ENCODE peak calls at places on chromosomes 1 and 21, in four cellular contexts. R, I, E and B are unnamed samples. For H3K27me3 and H3K4me1, the result is how much of the 10 kb centered on the place peaks cover.

GRCh38 chr1:11158720-11159321 is 30.3 kb upstream of the ANGPTL7 start:
- DNase-seq in R (no peak), I (peak), E (no peak), B (peak)

GRCh38 chr1:84758968-84759491 is 68.8 kb upstream of the SSX2IP start:
- DNase-seq in R (no peak), I (peak), E (peak), B (no peak)

GRCh38 chr1:205042911-205043806 is at the start of gene CNTN2:
- DNase-seq in R (no peak), I (no peak), E (no peak), B (no peak)

GRCh38 chr1:179954494-179955317 is at the start of gene CEP350:
- DNase-seq in R (peak), I (peak), E (peak), B (peak)

GRCh38 chr1:186722711-186723309 is 42.6 kb upstream of the PTGS2 start:
- DNase-seq in R (no peak), I (no peak), E (no peak), B (no peak)

GRCh38 chr1:115655916-115656315 is 14.1 kb downstream of the VANGL1 start:
- DNase-seq in R (no peak), I (peak), E (no peak), B (no peak)

GRCh38 chr21:21030311-21030710 is 32.1 kb downstream of the NCAM2 start:
- DNase-seq in R (no peak), I (no peak), E (no peak), B (no peak)

GRCh38 chr1:46458846-46459245 is 30.8 kb upstream of the DMBX1 start:
- DNase-seq in R (no peak), I (peak), E (no peak), B (no peak)

GRCh38 chr1:186155594-186155993 is 219.5 kb downstream of the TPR start:
- DNase-seq in R (no peak), I (peak), E (no peak), B (no peak)

GRCh38 chr21:38914531-38915385 is 109.0 kb downstream of the ETS2 start:
- DNase-seq in R (no peak), I (no peak), E (no peak), B (no peak)

GRCh38 chr1:229148743-229149142 is 122.2 kb upstream of the RAB4A start:
- DNase-seq in R (no peak), I (no peak), E (no peak), B (no peak)
- H3K27me3 ChIP-seq in R (under half), I (under half), E (under half), B (under half)

DNA sequence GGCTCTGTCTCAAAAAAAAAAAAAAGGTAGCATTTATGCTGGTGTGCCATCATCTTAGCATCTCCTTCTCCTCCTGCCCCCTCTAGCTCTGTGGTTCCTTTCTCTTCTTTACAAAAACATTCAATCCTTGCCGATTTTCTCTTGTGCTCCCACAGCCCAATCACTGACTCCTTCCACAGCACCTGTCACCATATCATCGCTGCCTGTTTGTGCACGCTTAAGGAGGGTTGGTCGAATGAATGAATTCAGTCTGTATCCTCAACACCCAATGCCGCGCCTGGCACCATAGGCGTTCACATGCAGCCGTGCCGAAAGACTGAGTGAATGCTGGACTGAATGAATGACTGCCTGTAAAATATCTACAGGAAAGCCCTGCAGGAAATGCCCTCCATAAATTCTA is 7.9 kb downstream of the RNU5D-1 start:
- DNase-seq in R (no peak), I (peak), E (no peak), B (no peak)
- H3K4me1 ChIP-seq in R (under half), I (under half), E (under half), B (under half)

GRCh38 chr1:213983589-213984386 is 4.0 kb upstream of the PROX1 start:
- DNase-seq in R (no peak), I (peak), E (no peak), B (no peak)

GRCh38 chr1:213982814-213983588 is 4.8 kb upstream of the PROX1 start:
- DNase-seq in R (no peak), I (peak), E (no peak), B (no peak)

GRCh38 chr1:213980906-213981305 is 6.9 kb upstream of the PROX1 start:
- DNase-seq in R (no peak), I (no peak), E (no peak), B (no peak)

GRCh38 chr1:213984387-213985180 is 3.2 kb upstream of the PROX1 start:
- DNase-seq in R (no peak), I (peak), E (no peak), B (no peak)

GRCh38 chr1:213982515-213982813 is 5.3 kb upstream of the PROX1 start:
- DNase-seq in R (no peak), I (no peak), E (no peak), B (no peak)
- H3K27me3 ChIP-seq in R (under half), I (half or more), E (half or more), B (under half)

GRCh38 chr1:198201956-198202784 is 45.4 kb downstream of the NEK7 start:
- DNase-seq in R (no peak), I (no peak), E (no peak), B (no peak)
- H3K4me1 ChIP-seq in R (under half), I (under half), E (under half), B (under half)

DNA sequence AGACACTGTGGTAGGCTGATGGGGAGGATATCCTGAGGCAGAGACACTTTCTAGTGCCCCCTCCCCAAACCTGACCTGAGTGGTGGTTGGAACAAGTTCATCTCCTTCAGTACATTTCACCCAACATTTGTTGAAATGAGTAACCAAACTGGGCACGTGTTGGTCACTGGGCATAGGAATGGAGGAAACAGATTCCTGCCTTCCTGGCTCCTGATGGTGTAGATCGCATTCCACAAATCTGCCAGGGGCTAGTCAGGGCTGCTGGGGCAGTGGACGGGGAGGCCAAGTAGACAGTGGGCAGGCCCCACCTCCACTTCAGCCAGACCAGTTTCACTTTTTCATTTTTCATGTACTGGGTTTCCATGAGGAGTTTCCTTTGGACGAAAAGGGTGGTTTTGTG is 16.5 kb upstream of the ALX3 start:
- DNase-seq in R (no peak), I (no peak), E (no peak), B (no peak)
- H3K27me3 ChIP-seq in R (under half), I (half or more), E (under half), B (half or more)

GRCh38 chr1:68168545-68169065 is 63.7 kb downstream of the WLS start:
- DNase-seq in R (no peak), I (peak), E (no peak), B (no peak)
- H3K4me1 ChIP-seq in R (under half), I (under half), E (under half), B (under half)

DNA sequence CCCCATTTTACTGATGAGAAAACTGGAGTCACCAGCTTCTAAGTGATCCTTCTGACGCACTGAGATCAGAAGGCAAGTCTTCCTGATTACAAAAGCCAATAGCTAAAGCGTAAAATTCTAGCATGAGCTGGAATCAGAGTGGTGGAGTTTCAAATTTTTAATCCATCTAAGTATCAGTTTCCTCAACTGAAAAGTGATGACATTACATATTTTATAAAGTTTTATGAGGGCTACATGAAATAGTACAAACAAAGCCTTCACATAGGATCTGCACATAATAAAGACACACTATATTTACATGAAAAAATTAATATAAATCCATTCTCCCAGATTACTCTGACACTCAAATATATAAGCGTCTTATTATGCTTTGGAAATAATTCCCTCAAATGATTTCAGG is 490.2 kb upstream of the C1orf87 start:
- DNase-seq in R (no peak), I (no peak), E (no peak), B (no peak)
- H3K27me3 ChIP-seq in R (under half), I (under half), E (under half), B (under half)

GRCh38 chr1:28244549-28245251 is 8.8 kb downstream of the ATP5IF1 start:
- DNase-seq in R (no peak), I (no peak), E (no peak), B (no peak)

GRCh38 chr1:28247603-28248272 is 11.6 kb upstream of the SESN2 start:
- DNase-seq in R (no peak), I (no peak), E (no peak), B (no peak)

GRCh38 chr1:28243685-28244439 is 7.9 kb downstream of the ATP5IF1 start:
- DNase-seq in R (no peak), I (no peak), E (no peak), B (no peak)

GRCh38 chr1:28248273-28249012 is 10.9 kb upstream of the SESN2 start:
- DNase-seq in R (peak), I (peak), E (peak), B (no peak)

GRCh38 chr1:28246427-28246832 is 10.5 kb downstream of the ATP5IF1 start:
- DNase-seq in R (no peak), I (no peak), E (no peak), B (no peak)
- H3K4me1 ChIP-seq in R (under half), I (under half), E (under half), B (under half)

GRCh38 chr21:34688145-34688544 is 19.4 kb downstream of the CLIC6 start:
- DNase-seq in R (no peak), I (peak), E (no peak), B (no peak)
- H3K27me3 ChIP-seq in R (under half), I (half or more), E (under half), B (under half)

DNA sequence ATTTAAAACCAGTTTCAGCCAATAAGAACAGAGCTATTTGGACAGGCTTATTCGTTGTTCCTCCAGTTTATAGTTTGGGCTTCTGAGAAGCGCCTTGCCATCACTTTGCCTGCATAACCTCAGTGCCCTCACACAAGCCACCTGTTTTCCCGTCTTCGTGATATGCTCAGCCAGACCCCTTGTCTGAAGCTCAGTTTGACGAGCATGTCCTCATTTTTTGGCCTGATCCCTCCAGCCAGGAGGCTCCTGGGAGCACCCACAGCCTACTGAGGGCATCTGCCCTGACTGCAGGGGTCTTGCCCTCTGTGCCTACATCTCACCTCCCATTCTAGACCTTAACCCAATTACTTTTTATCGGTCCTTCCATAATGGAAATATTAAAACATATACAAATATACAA is 95.3 kb downstream of the ADARB1 start:
- DNase-seq in R (no peak), I (no peak), E (no peak), B (no peak)
- H3K4me1 ChIP-seq in R (under half), I (under half), E (under half), B (under half)